ENCODE peak calls at places on chromosomes 1 and 21, in five cellular contexts. One of them, this sample, is unnamed.
A peak's percentile ranks its signal among the peaks of the same experiment; 100 is the strongest.

GRCh38 chr1:227697321-227697864 is 37.7 kb downstream of the JMJD4 start:
- ATAC-seq in HCT116: no peak
- ATAC-seq in K562: no peak
- ATAC-seq in Panc1: no peak
- ATAC-seq in HepG2: no peak
- ATAC-seq in this sample: no peak

GRCh38 chr1:175520186-175520585 is 223.2 kb downstream of the TNR start:
- ATAC-seq in HCT116: no peak
- ATAC-seq in K562: no peak
- ATAC-seq in Panc1: no peak
- ATAC-seq in HepG2: no peak
- ATAC-seq in this sample: no peak

GRCh38 chr1:113804421-113805255 is 7.6 kb downstream of the RSBN1 start:
- ATAC-seq in HCT116: peak; percentile 83
- ATAC-seq in K562: peak; percentile 89
- ATAC-seq in Panc1: peak; percentile 58
- ATAC-seq in HepG2: peak; percentile 96
- ATAC-seq in this sample: no peak

GRCh38 chr1:115545791-115546733 is 95.7 kb upstream of the VANGL1 start:
- ATAC-seq in HCT116: peak; percentile 93
- ATAC-seq in K562: peak; percentile 85
- ATAC-seq in Panc1: peak; percentile 95
- ATAC-seq in HepG2: peak; percentile 98
- ATAC-seq in this sample: peak; percentile 70

GRCh38 chr1:22500476-22500875 is 48.8 kb downstream of the ZBTB40 start:
- ATAC-seq in HCT116: no peak
- ATAC-seq in K562: no peak
- ATAC-seq in Panc1: no peak
- ATAC-seq in HepG2: no peak
- ATAC-seq in this sample: no peak

GRCh38 chr1:167673285-167673684 is 43.3 kb downstream of the RCSD1 start:
- ATAC-seq in HCT116: no peak
- ATAC-seq in K562: no peak
- ATAC-seq in Panc1: no peak
- ATAC-seq in HepG2: no peak
- ATAC-seq in this sample: no peak

GRCh38 chr1:27883536-27884181 is 11.3 kb downstream of the THEMIS2 start:
- ATAC-seq in HCT116: no peak
- ATAC-seq in K562: no peak
- ATAC-seq in Panc1: no peak
- ATAC-seq in HepG2: no peak
- ATAC-seq in this sample: no peak

GRCh38 chr1:94925561-94926364 is 1.1 kb downstream of the CNN3 start:
- ATAC-seq in HCT116: peak; percentile 64
- ATAC-seq in K562: no peak
- ATAC-seq in Panc1: peak; percentile 31
- ATAC-seq in HepG2: peak; percentile 51
- ATAC-seq in this sample: peak; percentile 26

GRCh38 chr1:217363319-217363718 is 267.6 kb downstream of the GPATCH2 start:
- ATAC-seq in HCT116: no peak
- ATAC-seq in K562: no peak
- ATAC-seq in Panc1: no peak
- ATAC-seq in HepG2: no peak
- ATAC-seq in this sample: no peak

GRCh38 chr1:172070055-172070454 is 228.8 kb downstream of the DNM3 start:
- ATAC-seq in HCT116: no peak
- ATAC-seq in K562: no peak
- ATAC-seq in Panc1: no peak
- ATAC-seq in HepG2: no peak
- ATAC-seq in this sample: no peak

GRCh38 chr1:235069577-235070563 is 58.8 kb downstream of the TOMM20 start:
- ATAC-seq in HCT116: no peak
- ATAC-seq in K562: no peak
- ATAC-seq in Panc1: peak; percentile 27
- ATAC-seq in HepG2: peak; percentile 35
- ATAC-seq in this sample: peak; percentile 17
- TF ChIP-seq POLR2AphosphoS5 in HCT116: no peak
- TF ChIP-seq POLR2AphosphoS5 in K562: no peak
- TF ChIP-seq POLR2AphosphoS5 in Panc1: peak; percentile 41
- TF ChIP-seq POLR2AphosphoS5 in HepG2: peak; percentile 88
- TF ChIP-seq POLR2AphosphoS5 in this sample: peak; percentile 96

GRCh38 chr21:35198982-35199732 is 150.1 kb upstream of the RUNX1 start:
- ATAC-seq in HCT116: no peak
- ATAC-seq in K562: no peak
- ATAC-seq in Panc1: no peak
- ATAC-seq in HepG2: no peak
- ATAC-seq in this sample: no peak

GRCh38 chr21:35199733-35200015 is 150.6 kb upstream of the RUNX1 start:
- ATAC-seq in HCT116: no peak
- ATAC-seq in K562: no peak
- ATAC-seq in Panc1: no peak
- ATAC-seq in HepG2: no peak
- ATAC-seq in this sample: no peak

GRCh38 chr21:35196128-35196527 is 147.0 kb upstream of the RUNX1 start:
- ATAC-seq in HCT116: no peak
- ATAC-seq in K562: no peak
- ATAC-seq in Panc1: no peak
- ATAC-seq in HepG2: no peak
- ATAC-seq in this sample: no peak

GRCh38 chr21:35197191-35197590 is 148.1 kb upstream of the RUNX1 start:
- ATAC-seq in HCT116: no peak
- ATAC-seq in K562: no peak
- ATAC-seq in Panc1: no peak
- ATAC-seq in HepG2: no peak
- ATAC-seq in this sample: no peak

DNA sequence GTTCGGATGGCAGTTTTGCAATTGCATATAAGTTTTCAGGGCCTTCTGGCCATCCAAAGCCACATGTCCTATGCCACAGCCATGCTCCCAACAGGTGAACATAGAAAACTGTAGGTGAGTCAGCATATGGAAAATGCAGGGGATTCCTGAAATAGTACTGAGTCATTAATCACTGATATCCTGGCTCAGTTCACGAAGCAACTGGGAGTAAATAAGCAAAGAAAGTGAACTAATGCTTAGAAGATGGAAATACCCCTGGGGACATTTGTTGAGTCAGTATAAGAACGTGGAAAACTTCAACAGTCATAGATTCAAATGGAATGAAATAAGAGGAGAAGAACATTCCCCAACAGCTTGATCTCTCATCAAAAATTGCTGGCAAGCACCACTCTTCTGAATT is 148.9 kb upstream of the RUNX1 start:
- ATAC-seq in HCT116: peak; percentile 75
- ATAC-seq in K562: no peak
- ATAC-seq in Panc1: peak; percentile 84
- ATAC-seq in HepG2: no peak
- ATAC-seq in this sample: peak; percentile 91
- TF ChIP-seq POLR2AphosphoS5 in HCT116: no peak
- TF ChIP-seq POLR2AphosphoS5 in K562: no peak
- TF ChIP-seq POLR2AphosphoS5 in Panc1: no peak
- TF ChIP-seq POLR2AphosphoS5 in HepG2: no peak
- TF ChIP-seq POLR2AphosphoS5 in this sample: no peak

GRCh38 chr1:201767339-201767738 is 61.6 kb upstream of the IPO9 start:
- ATAC-seq in HCT116: no peak
- ATAC-seq in K562: no peak
- ATAC-seq in Panc1: no peak
- ATAC-seq in HepG2: no peak
- ATAC-seq in this sample: no peak

GRCh38 chr1:201771466-201771865 is 57.5 kb upstream of the IPO9 start:
- ATAC-seq in HCT116: no peak
- ATAC-seq in K562: no peak
- ATAC-seq in Panc1: no peak
- ATAC-seq in HepG2: no peak
- ATAC-seq in this sample: no peak

GRCh38 chr1:201769072-201769471 is 59.9 kb upstream of the IPO9 start:
- ATAC-seq in HCT116: no peak
- ATAC-seq in K562: no peak
- ATAC-seq in Panc1: no peak
- ATAC-seq in HepG2: no peak
- ATAC-seq in this sample: no peak

GRCh38 chr1:201772178-201772577 is 56.8 kb upstream of the IPO9 start:
- ATAC-seq in HCT116: no peak
- ATAC-seq in K562: no peak
- ATAC-seq in Panc1: no peak
- ATAC-seq in HepG2: no peak
- ATAC-seq in this sample: no peak

DNA sequence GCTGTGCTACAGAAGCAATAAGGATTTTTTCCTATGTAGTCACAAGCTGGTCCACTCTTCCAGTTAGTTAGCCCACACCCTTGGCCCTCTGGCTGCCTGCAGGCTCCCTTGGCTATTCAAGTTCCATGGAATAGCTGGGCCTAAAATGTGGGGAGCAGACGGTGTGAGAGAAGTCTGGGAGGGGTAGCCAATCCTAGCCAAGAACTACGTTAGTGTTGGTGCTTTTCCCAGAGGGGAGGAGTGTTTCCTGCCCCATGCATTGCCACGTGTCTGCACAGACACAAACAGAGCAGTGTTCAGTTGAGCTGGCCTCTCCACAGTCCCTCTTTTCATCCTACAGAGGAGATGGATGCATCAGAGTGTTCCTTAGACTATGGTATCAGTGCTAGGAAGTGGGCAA is 59.0 kb upstream of the IPO9 start:
- ATAC-seq in HCT116: no peak
- ATAC-seq in K562: no peak
- ATAC-seq in Panc1: no peak
- ATAC-seq in HepG2: no peak
- ATAC-seq in this sample: peak; percentile 67
- TF ChIP-seq POLR2AphosphoS5 in HCT116: no peak
- TF ChIP-seq POLR2AphosphoS5 in K562: no peak
- TF ChIP-seq POLR2AphosphoS5 in Panc1: no peak
- TF ChIP-seq POLR2AphosphoS5 in HepG2: no peak
- TF ChIP-seq POLR2AphosphoS5 in this sample: no peak

GRCh38 chr1:156211243-156211642 is 1.6 kb upstream of the PMF1 start:
- ATAC-seq in HCT116: no peak
- ATAC-seq in K562: no peak
- ATAC-seq in Panc1: no peak
- ATAC-seq in HepG2: no peak
- ATAC-seq in this sample: no peak

GRCh38 chr1:156213644-156213966 is 798 bp downstream of the PMF1 start:
- ATAC-seq in HCT116: no peak
- ATAC-seq in K562: no peak
- ATAC-seq in Panc1: no peak
- ATAC-seq in HepG2: no peak
- ATAC-seq in this sample: no peak

GRCh38 chr1:156212130-156212529 is 677 bp upstream of the PMF1 start:
- ATAC-seq in HCT116: no peak
- ATAC-seq in K562: no peak
- ATAC-seq in Panc1: no peak
- ATAC-seq in HepG2: no peak
- ATAC-seq in this sample: no peak

GRCh38 chr1:156212833-156213643 is at the start of gene PMF1:
- ATAC-seq in HCT116: peak; percentile 95
- ATAC-seq in K562: peak; percentile 98
- ATAC-seq in Panc1: peak; percentile 97
- ATAC-seq in HepG2: peak; percentile 98
- ATAC-seq in this sample: peak; percentile 99

DNA sequence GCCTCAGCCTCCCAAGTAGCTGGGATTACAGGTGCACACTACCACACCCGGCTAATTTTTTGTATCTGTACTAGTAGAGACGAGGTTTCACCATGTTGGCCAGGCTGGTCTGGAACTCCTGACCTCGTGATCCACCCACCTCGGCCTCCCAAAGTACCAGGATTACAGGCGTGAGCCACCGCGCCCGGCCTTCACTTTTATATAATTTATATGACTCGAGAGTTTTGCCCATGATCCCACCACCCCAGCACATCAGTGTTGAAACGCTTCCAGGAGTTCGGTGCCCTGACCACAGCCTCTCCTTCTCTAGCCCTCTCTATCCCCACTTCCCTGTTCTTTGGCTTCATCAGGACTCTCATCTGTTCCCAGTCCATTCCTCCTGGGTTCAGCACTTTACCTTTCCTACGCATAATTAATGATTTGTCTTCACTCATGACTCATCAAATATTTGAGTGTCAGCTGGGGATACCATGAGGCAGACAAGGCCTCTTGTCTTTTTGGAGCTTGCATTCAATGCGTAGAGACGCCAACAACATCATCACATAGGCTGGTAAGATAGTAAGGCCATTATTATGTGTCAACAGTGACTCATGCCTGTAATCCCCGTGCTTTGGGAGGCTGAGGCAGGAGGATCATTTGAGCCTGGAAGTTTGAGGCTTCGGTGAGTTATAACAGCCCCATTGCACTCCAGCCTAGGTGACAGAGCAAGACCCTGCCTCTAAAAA is 1.4 kb downstream of the PMF1 start:
- ATAC-seq in HCT116: peak; percentile 16
- ATAC-seq in K562: no peak
- ATAC-seq in Panc1: no peak
- ATAC-seq in HepG2: no peak
- ATAC-seq in this sample: no peak
- TF ChIP-seq POLR2AphosphoS5 in HCT116: no peak
- TF ChIP-seq POLR2AphosphoS5 in K562: no peak
- TF ChIP-seq POLR2AphosphoS5 in Panc1: no peak
- TF ChIP-seq POLR2AphosphoS5 in HepG2: no peak
- TF ChIP-seq POLR2AphosphoS5 in this sample: no peak

DNA sequence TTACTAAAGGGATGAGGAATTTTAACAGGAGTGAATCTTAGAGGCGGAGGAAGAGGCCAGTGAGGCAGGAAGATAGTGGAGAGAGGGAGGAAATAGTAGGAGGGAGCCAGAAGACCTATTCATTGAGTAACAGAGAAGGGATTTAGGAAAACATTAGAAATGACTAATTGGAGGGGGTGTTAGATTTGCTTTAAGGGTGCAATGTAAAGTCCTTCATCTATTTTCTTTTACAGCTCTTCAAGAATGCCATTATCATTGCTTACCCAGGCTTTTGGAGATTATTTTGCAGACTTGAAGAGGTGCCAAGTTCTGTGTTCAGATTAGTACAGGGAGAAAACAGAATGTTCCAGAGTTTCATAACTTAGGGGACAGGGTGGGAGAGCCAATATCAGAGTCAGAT is 33.8 kb downstream of the OR10J1 start:
- ATAC-seq in HCT116: no peak
- ATAC-seq in K562: no peak
- ATAC-seq in Panc1: no peak
- ATAC-seq in HepG2: no peak
- ATAC-seq in this sample: no peak
- TF ChIP-seq POLR2AphosphoS5 in HCT116: no peak
- TF ChIP-seq POLR2AphosphoS5 in K562: no peak
- TF ChIP-seq POLR2AphosphoS5 in Panc1: no peak
- TF ChIP-seq POLR2AphosphoS5 in HepG2: no peak
- TF ChIP-seq POLR2AphosphoS5 in this sample: no peak

DNA sequence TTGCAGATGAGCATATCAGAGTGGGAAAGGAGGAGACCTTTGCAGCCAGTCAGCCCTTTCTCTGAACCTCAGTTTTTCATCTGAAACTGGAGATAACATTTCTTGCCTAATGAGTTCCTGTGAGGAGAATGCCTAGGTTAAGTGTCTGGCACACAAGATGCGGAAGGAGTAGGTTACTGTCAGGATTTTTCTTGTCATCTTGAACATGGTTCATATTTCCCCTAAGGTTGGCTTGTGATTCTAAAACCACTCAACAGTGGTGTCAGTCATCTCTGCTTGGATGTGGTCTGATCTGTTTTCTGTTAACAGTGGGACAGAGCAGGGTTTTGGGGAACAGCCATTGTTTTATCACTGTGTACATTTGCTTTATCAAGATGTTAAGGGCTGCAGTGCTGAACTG is 70.6 kb downstream of the TGFB2 start:
- ATAC-seq in HCT116: no peak
- ATAC-seq in K562: peak; percentile 21
- ATAC-seq in Panc1: peak; percentile 41
- ATAC-seq in HepG2: no peak
- ATAC-seq in this sample: no peak
- TF ChIP-seq POLR2AphosphoS5 in HCT116: no peak
- TF ChIP-seq POLR2AphosphoS5 in K562: no peak
- TF ChIP-seq POLR2AphosphoS5 in Panc1: no peak
- TF ChIP-seq POLR2AphosphoS5 in HepG2: no peak
- TF ChIP-seq POLR2AphosphoS5 in this sample: no peak

GRCh38 chr1:51956528-51957509 is 33.7 kb downstream of the RAB3B start:
- ATAC-seq in HCT116: peak; percentile 63
- ATAC-seq in K562: no peak
- ATAC-seq in Panc1: no peak
- ATAC-seq in HepG2: no peak
- ATAC-seq in this sample: no peak
- TF ChIP-seq POLR2AphosphoS5 in HCT116: no peak
- TF ChIP-seq POLR2AphosphoS5 in K562: no peak
- TF ChIP-seq POLR2AphosphoS5 in Panc1: no peak
- TF ChIP-seq POLR2AphosphoS5 in HepG2: no peak
- TF ChIP-seq POLR2AphosphoS5 in this sample: no peak